ENCODE peak calls at places on chromosomes 4 and X, in eight cellular contexts. One of them, this sample, is unnamed.
A peak's percentile ranks its signal among the peaks of the same experiment; 100 is the strongest.

GRCh38 chr4:84451546-84451945 is 47.5 kb downstream of the NKX6-1 start:
- DNase-seq in lower lobe of right lung: no peak
- DNase-seq in PC-3: peak; percentile 44
- DNase-seq in right atrium auricular region: no peak
- DNase-seq in GM23248: peak; percentile 20
- DNase-seq in CD8-positive, alpha-beta memory T cell: no peak
- DNase-seq in SK-N-SH: no peak
- DNase-seq in heart right ventricle: no peak
- DNase-seq in this sample: no peak

GRCh38 chr4:71006203-71006907 is 12.9 kb downstream of the DCK start:
- DNase-seq in lower lobe of right lung: no peak
- DNase-seq in PC-3: no peak
- DNase-seq in right atrium auricular region: no peak
- DNase-seq in GM23248: no peak
- DNase-seq in CD8-positive, alpha-beta memory T cell: no peak
- DNase-seq in SK-N-SH: no peak
- DNase-seq in heart right ventricle: no peak
- DNase-seq in this sample: no peak

GRCh38 chrX:74535211-74535621 is 79.2 kb downstream of the RLIM start:
- DNase-seq in lower lobe of right lung: no peak
- DNase-seq in PC-3: peak; percentile 54
- DNase-seq in right atrium auricular region: no peak
- DNase-seq in GM23248: peak; percentile 65
- DNase-seq in CD8-positive, alpha-beta memory T cell: no peak
- DNase-seq in SK-N-SH: peak; percentile 54
- DNase-seq in heart right ventricle: no peak
- DNase-seq in this sample: no peak

GRCh38 chr4:180086480-180087170 is 2156.6 kb upstream of the TENM3 start:
- DNase-seq in lower lobe of right lung: no peak
- DNase-seq in PC-3: no peak
- DNase-seq in right atrium auricular region: no peak
- DNase-seq in GM23248: no peak
- DNase-seq in CD8-positive, alpha-beta memory T cell: no peak
- DNase-seq in SK-N-SH: no peak
- DNase-seq in heart right ventricle: no peak
- DNase-seq in this sample: no peak

GRCh38 chr4:97646997-97647396 is 496.3 kb downstream of the STPG2 start:
- DNase-seq in lower lobe of right lung: no peak
- DNase-seq in PC-3: peak; percentile 42
- DNase-seq in right atrium auricular region: no peak
- DNase-seq in GM23248: no peak
- DNase-seq in CD8-positive, alpha-beta memory T cell: no peak
- DNase-seq in SK-N-SH: no peak
- DNase-seq in heart right ventricle: peak; percentile 24
- DNase-seq in this sample: no peak

GRCh38 chr4:23613782-23614181 is 276.1 kb downstream of the PPARGC1A start:
- DNase-seq in lower lobe of right lung: no peak
- DNase-seq in PC-3: no peak
- DNase-seq in right atrium auricular region: no peak
- DNase-seq in GM23248: no peak
- DNase-seq in CD8-positive, alpha-beta memory T cell: no peak
- DNase-seq in SK-N-SH: no peak
- DNase-seq in heart right ventricle: no peak
- DNase-seq in this sample: no peak

GRCh38 chr4:61202638-61203495 is 2.7 kb downstream of the ADGRL3 start:
- DNase-seq in lower lobe of right lung: no peak
- DNase-seq in PC-3: peak; percentile 72
- DNase-seq in right atrium auricular region: no peak
- DNase-seq in GM23248: no peak
- DNase-seq in CD8-positive, alpha-beta memory T cell: no peak
- DNase-seq in SK-N-SH: peak; percentile 32
- DNase-seq in heart right ventricle: no peak
- DNase-seq in this sample: no peak

GRCh38 chr4:137749466-137749865 is 217.2 kb upstream of the PCDH18 start:
- DNase-seq in lower lobe of right lung: no peak
- DNase-seq in PC-3: peak; percentile 21
- DNase-seq in right atrium auricular region: no peak
- DNase-seq in GM23248: peak; percentile 60
- DNase-seq in CD8-positive, alpha-beta memory T cell: no peak
- DNase-seq in SK-N-SH: no peak
- DNase-seq in heart right ventricle: no peak
- DNase-seq in this sample: no peak

GRCh38 chr4:101288365-101289145 is 58.8 kb downstream of the PPP3CA start:
- DNase-seq in lower lobe of right lung: no peak
- DNase-seq in PC-3: no peak
- DNase-seq in right atrium auricular region: no peak
- DNase-seq in GM23248: no peak
- DNase-seq in CD8-positive, alpha-beta memory T cell: no peak
- DNase-seq in SK-N-SH: no peak
- DNase-seq in heart right ventricle: no peak
- DNase-seq in this sample: no peak

GRCh38 chr4:74473155-74473811 is 28.3 kb downstream of the AREG start:
- DNase-seq in lower lobe of right lung: no peak
- DNase-seq in PC-3: peak; percentile 82
- DNase-seq in right atrium auricular region: no peak
- DNase-seq in GM23248: peak; percentile 85
- DNase-seq in CD8-positive, alpha-beta memory T cell: no peak
- DNase-seq in SK-N-SH: no peak
- DNase-seq in heart right ventricle: no peak
- DNase-seq in this sample: no peak

GRCh38 chr4:12689457-12689856 is 794.7 kb downstream of the RAB28 start:
- DNase-seq in lower lobe of right lung: no peak
- DNase-seq in PC-3: peak; percentile 6
- DNase-seq in right atrium auricular region: no peak
- DNase-seq in GM23248: peak; percentile 6
- DNase-seq in CD8-positive, alpha-beta memory T cell: no peak
- DNase-seq in SK-N-SH: no peak
- DNase-seq in heart right ventricle: no peak
- DNase-seq in this sample: no peak

GRCh38 chrX:45952030-45952429 is 593.2 kb downstream of the ZNF674 start:
- DNase-seq in lower lobe of right lung: no peak
- DNase-seq in PC-3: peak; percentile 22
- DNase-seq in right atrium auricular region: no peak
- DNase-seq in GM23248: no peak
- DNase-seq in CD8-positive, alpha-beta memory T cell: no peak
- DNase-seq in SK-N-SH: no peak
- DNase-seq in heart right ventricle: no peak
- DNase-seq in this sample: no peak

GRCh38 chr4:97073194-97073593 is 1070.1 kb downstream of the STPG2 start:
- DNase-seq in lower lobe of right lung: no peak
- DNase-seq in PC-3: no peak
- DNase-seq in right atrium auricular region: no peak
- DNase-seq in GM23248: no peak
- DNase-seq in CD8-positive, alpha-beta memory T cell: no peak
- DNase-seq in SK-N-SH: no peak
- DNase-seq in heart right ventricle: no peak
- DNase-seq in this sample: no peak

GRCh38 chr4:150337709-150338108 is 244.2 kb upstream of the MAB21L2 start:
- DNase-seq in lower lobe of right lung: no peak
- DNase-seq in PC-3: no peak
- DNase-seq in right atrium auricular region: no peak
- DNase-seq in GM23248: no peak
- DNase-seq in CD8-positive, alpha-beta memory T cell: no peak
- DNase-seq in SK-N-SH: no peak
- DNase-seq in heart right ventricle: no peak
- DNase-seq in this sample: no peak

GRCh38 chr4:80631861-80632260 is 296.3 kb downstream of the CFAP299 start:
- DNase-seq in lower lobe of right lung: no peak
- DNase-seq in PC-3: no peak
- DNase-seq in right atrium auricular region: no peak
- DNase-seq in GM23248: no peak
- DNase-seq in CD8-positive, alpha-beta memory T cell: no peak
- DNase-seq in SK-N-SH: no peak
- DNase-seq in heart right ventricle: no peak
- DNase-seq in this sample: no peak

GRCh38 chrX:13053171-13053570 is 8.8 kb upstream of the FAM9C start:
- DNase-seq in lower lobe of right lung: no peak
- DNase-seq in PC-3: no peak
- DNase-seq in right atrium auricular region: no peak
- DNase-seq in GM23248: no peak
- DNase-seq in CD8-positive, alpha-beta memory T cell: no peak
- DNase-seq in SK-N-SH: no peak
- DNase-seq in heart right ventricle: no peak
- DNase-seq in this sample: no peak

GRCh38 chr4:42865572-42866189 is 26.8 kb upstream of the GRXCR1 start:
- DNase-seq in lower lobe of right lung: no peak
- DNase-seq in PC-3: peak; percentile 75
- DNase-seq in right atrium auricular region: peak; percentile 65
- DNase-seq in GM23248: peak; percentile 58
- DNase-seq in CD8-positive, alpha-beta memory T cell: peak; percentile 32
- DNase-seq in SK-N-SH: peak; percentile 33
- DNase-seq in heart right ventricle: no peak
- DNase-seq in this sample: peak; percentile 4

GRCh38 chr4:100657187-100657586 is 139.4 kb upstream of the EMCN start:
- DNase-seq in lower lobe of right lung: no peak
- DNase-seq in PC-3: no peak
- DNase-seq in right atrium auricular region: no peak
- DNase-seq in GM23248: no peak
- DNase-seq in CD8-positive, alpha-beta memory T cell: no peak
- DNase-seq in SK-N-SH: no peak
- DNase-seq in heart right ventricle: no peak
- DNase-seq in this sample: no peak

GRCh38 chrX:16458208-16458607 is 191.8 kb upstream of the S100G start:
- DNase-seq in lower lobe of right lung: no peak
- DNase-seq in PC-3: no peak
- DNase-seq in right atrium auricular region: no peak
- DNase-seq in GM23248: no peak
- DNase-seq in CD8-positive, alpha-beta memory T cell: no peak
- DNase-seq in SK-N-SH: no peak
- DNase-seq in heart right ventricle: no peak
- DNase-seq in this sample: no peak

GRCh38 chr4:6641164-6641970 is 882 bp downstream of the MRFAP1 start:
- DNase-seq in lower lobe of right lung: peak; percentile 68
- DNase-seq in PC-3: peak; percentile 13
- DNase-seq in right atrium auricular region: no peak
- DNase-seq in GM23248: peak; percentile 87
- DNase-seq in CD8-positive, alpha-beta memory T cell: peak; percentile 61
- DNase-seq in SK-N-SH: peak; percentile 67
- DNase-seq in heart right ventricle: peak; percentile 32
- DNase-seq in this sample: peak; percentile 31

DNA sequence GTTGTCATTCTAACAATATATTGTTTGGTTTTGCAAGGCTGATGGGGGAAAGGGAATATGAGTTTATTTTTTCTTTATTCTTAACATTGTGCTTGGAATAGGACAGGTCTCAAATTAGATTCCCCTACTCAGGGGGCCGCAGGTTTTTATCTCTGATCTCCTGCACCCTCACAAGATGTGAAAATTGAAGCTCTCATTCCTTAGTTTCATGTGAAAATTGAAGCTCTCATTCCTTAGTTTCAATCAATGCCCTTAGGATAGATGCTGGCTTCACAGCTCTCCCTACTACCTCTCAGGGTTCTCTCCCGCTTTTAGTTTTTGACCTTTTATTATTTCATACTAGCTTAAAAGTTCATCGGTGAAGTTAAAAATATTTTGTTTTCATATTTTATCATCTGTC is 12.0 kb downstream of the NEIL3 start:
- DNase-seq in lower lobe of right lung: no peak
- DNase-seq in PC-3: no peak
- DNase-seq in right atrium auricular region: no peak
- DNase-seq in GM23248: no peak
- DNase-seq in CD8-positive, alpha-beta memory T cell: no peak
- DNase-seq in SK-N-SH: no peak
- DNase-seq in heart right ventricle: no peak
- DNase-seq in this sample: no peak
- H3K9me3 ChIP-seq in lower lobe of right lung: no peaks in the 10 kb centered on the region
- H3K9me3 ChIP-seq in PC-3: no peaks in the 10 kb centered on the region
- H3K9me3 ChIP-seq in right atrium auricular region: no peaks in the 10 kb centered on the region
- H3K9me3 ChIP-seq in GM23248: no peaks in the 10 kb centered on the region
- H3K9me3 ChIP-seq in CD8-positive, alpha-beta memory T cell: no peaks in the 10 kb centered on the region
- H3K9me3 ChIP-seq in SK-N-SH: no peaks in the 10 kb centered on the region
- H3K9me3 ChIP-seq in heart right ventricle: no peaks in the 10 kb centered on the region
- H3K9me3 ChIP-seq in this sample: no peaks in the 10 kb centered on the region

GRCh38 chr4:110087116-110087708 is 111.2 kb downstream of the ELOVL6 start:
- DNase-seq in lower lobe of right lung: no peak
- DNase-seq in PC-3: peak; percentile 85
- DNase-seq in right atrium auricular region: no peak
- DNase-seq in GM23248: peak; percentile 84
- DNase-seq in CD8-positive, alpha-beta memory T cell: no peak
- DNase-seq in SK-N-SH: no peak
- DNase-seq in heart right ventricle: no peak
- DNase-seq in this sample: no peak
- H3K27ac ChIP-seq in lower lobe of right lung: no peak overlapping the region
- H3K27ac ChIP-seq in PC-3: peak overlapping the region; percentile 58
- H3K27ac ChIP-seq in right atrium auricular region: no peak overlapping the region
- H3K27ac ChIP-seq in GM23248: peak overlapping the region; percentile 48
- H3K27ac ChIP-seq in CD8-positive, alpha-beta memory T cell: no peak overlapping the region
- H3K27ac ChIP-seq in SK-N-SH: peak overlapping the region; percentile 64
- H3K27ac ChIP-seq in heart right ventricle: no peak overlapping the region
- H3K27ac ChIP-seq in this sample: no peak overlapping the region

DNA sequence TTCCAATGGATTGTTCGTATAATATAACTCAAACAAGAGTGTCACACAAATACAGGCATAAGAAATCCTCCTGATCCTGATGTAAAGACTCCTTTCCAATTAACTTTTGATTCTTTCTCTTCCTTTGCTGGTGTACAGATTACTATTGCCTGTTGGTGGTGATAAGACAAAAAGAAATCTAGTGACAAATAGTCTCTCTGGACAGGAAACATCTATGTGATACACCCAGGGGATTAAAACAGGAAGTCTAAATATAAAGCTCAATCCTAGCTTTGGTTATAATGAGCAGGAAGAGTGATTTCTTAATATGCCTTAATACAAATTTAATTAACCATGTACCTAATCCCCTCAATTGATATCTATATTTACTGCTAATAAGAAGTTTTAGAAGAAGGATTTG is 45.1 kb downstream of the ARHGEF6 start:
- DNase-seq in lower lobe of right lung: no peak
- DNase-seq in PC-3: no peak
- DNase-seq in right atrium auricular region: no peak
- DNase-seq in GM23248: no peak
- DNase-seq in CD8-positive, alpha-beta memory T cell: no peak
- DNase-seq in SK-N-SH: no peak
- DNase-seq in heart right ventricle: no peak
- DNase-seq in this sample: no peak
- H3K27me3 ChIP-seq in lower lobe of right lung: no peaks in the 10 kb centered on the region
- H3K27me3 ChIP-seq in PC-3: no peaks in the 10 kb centered on the region
- H3K27me3 ChIP-seq in right atrium auricular region: no peaks in the 10 kb centered on the region
- H3K27me3 ChIP-seq in GM23248: no peaks in the 10 kb centered on the region
- H3K27me3 ChIP-seq in CD8-positive, alpha-beta memory T cell: no peaks in the 10 kb centered on the region
- H3K27me3 ChIP-seq in SK-N-SH: no peaks in the 10 kb centered on the region
- H3K27me3 ChIP-seq in heart right ventricle: no peaks in the 10 kb centered on the region
- H3K27me3 ChIP-seq in this sample: no peaks in the 10 kb centered on the region

DNA sequence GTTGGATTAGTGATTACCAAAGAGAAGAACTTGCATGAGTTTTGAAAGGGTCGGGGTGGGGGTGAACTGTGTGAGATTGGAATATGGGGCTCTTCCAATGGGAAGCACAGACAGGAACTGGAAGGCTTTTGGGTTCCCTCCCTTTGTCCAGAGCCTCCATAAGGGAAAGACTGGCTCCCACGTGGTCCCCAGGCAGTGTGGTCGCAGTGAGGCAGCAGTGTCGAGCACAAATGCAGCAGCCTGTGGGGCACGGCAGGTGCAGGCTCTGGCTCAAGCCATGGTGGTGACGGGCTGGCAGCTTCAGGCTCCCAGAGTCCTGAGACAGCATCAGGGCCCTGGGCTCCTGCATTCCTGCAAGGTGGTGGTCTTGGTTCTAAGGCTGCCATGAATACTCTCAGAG is 45.5 kb downstream of the VCX2 start:
- DNase-seq in lower lobe of right lung: no peak
- DNase-seq in PC-3: no peak
- DNase-seq in right atrium auricular region: no peak
- DNase-seq in GM23248: no peak
- DNase-seq in CD8-positive, alpha-beta memory T cell: no peak
- DNase-seq in SK-N-SH: no peak
- DNase-seq in heart right ventricle: no peak
- DNase-seq in this sample: no peak
- H3K9me3 ChIP-seq in lower lobe of right lung: no peaks in the 10 kb centered on the region
- H3K9me3 ChIP-seq in PC-3: no peaks in the 10 kb centered on the region
- H3K9me3 ChIP-seq in right atrium auricular region: no peaks in the 10 kb centered on the region
- H3K9me3 ChIP-seq in GM23248: no peaks in the 10 kb centered on the region
- H3K9me3 ChIP-seq in CD8-positive, alpha-beta memory T cell: no peaks in the 10 kb centered on the region
- H3K9me3 ChIP-seq in SK-N-SH: no peaks in the 10 kb centered on the region
- H3K9me3 ChIP-seq in heart right ventricle: no peaks in the 10 kb centered on the region
- H3K9me3 ChIP-seq in this sample: no peaks in the 10 kb centered on the region